ENCODE peak calls at places on chromosome 1, in four cellular contexts. G, E, T and V are unnamed samples.

GRCh38 chr1:50251592-50252165 is 143.0 kb downstream of the ELAVL4 start:
- DNase-seq in E (no peak), T (no peak), G (no peak), V (no peak)

GRCh38 chr1:21907079-21907418 is 30.1 kb downstream of the HSPG2 start:
- DNase-seq in T (no peak), G (no peak), E (no peak), V (no peak)

GRCh38 chr1:184163674-184164470 is 112.3 kb downstream of the TSEN15 start:
- DNase-seq in T (no peak), G (no peak), E (no peak), V (peak)

GRCh38 chr1:212860713-212861581 is 2.9 kb downstream of the FLVCR1 start:
- DNase-seq in G (peak), E (no peak), T (no peak), V (peak)

GRCh38 chr1:206890690-206891089 is 6.6 kb upstream of the IL24 start:
- DNase-seq in T (no peak), G (no peak), E (no peak), V (peak)

GRCh38 chr1:215321802-215322201 is 239.3 kb downstream of the KCNK2 start:
- DNase-seq in G (no peak), E (no peak), T (no peak), V (no peak)

GRCh38 chr1:60510162-60510561 is 436.6 kb upstream of the C1orf87 start:
- DNase-seq in T (no peak), G (no peak), E (no peak), V (no peak)

GRCh38 chr1:160169553-160170399 is 18.4 kb downstream of the ATP1A4 start:
- DNase-seq in G (no peak), E (peak), T (no peak), V (no peak)

GRCh38 chr1:246591504-246591903 is 25.2 kb downstream of the CNST start:
- DNase-seq in T (no peak), E (no peak), G (no peak), V (no peak)

GRCh38 chr1:37477946-37478345 is 3.6 kb downstream of the ZC3H12A start:
- DNase-seq in G (peak), E (no peak), T (no peak), V (no peak)

GRCh38 chr1:59574085-59574484 is 240.7 kb upstream of the HOOK1 start:
- DNase-seq in T (no peak), G (no peak), E (no peak), V (peak)

GRCh38 chr1:245641384-245641783 is 486.6 kb downstream of the KIF26B start:
- DNase-seq in T (no peak), E (no peak), G (no peak), V (no peak)

GRCh38 chr1:1157914-1158710 is 15.6 kb upstream of the TTLL10 start:
- DNase-seq in G (peak), T (peak), E (peak), V (no peak)

GRCh38 chr1:22712502-22713271 is 2.0 kb downstream of the EPHB2 start:
- DNase-seq in T (no peak), E (no peak), G (peak), V (no peak)

GRCh38 chr1:44660176-44660575 is 14.1 kb downstream of the TMEM53 start:
- DNase-seq in G (no peak), E (peak), T (peak), V (no peak)

GRCh38 chr1:2247760-2248126 is 19.6 kb downstream of the SKI start:
- DNase-seq in T (no peak), G (no peak), E (peak), V (no peak)

GRCh38 chr1:104780470-104781078 is 1030.9 kb downstream of the AMY1C start:
- DNase-seq in T (no peak), E (no peak), G (peak), V (peak)

GRCh38 chr1:72283204-72284083 is 1.1 kb upstream of the NEGR1 start:
- DNase-seq in E (peak), G (peak), T (peak), V (peak)

GRCh38 chr1:34866762-34867109 is 7.2 kb upstream of the SMIM12 start:
- DNase-seq in T (no peak), G (no peak), E (no peak), V (no peak)

GRCh38 chr1:205977348-205978014 is 25.7 kb downstream of the RAB7B start:
- DNase-seq in G (peak), T (peak), E (peak), V (peak)

GRCh38 chr1:55239548-55239947 is 24.4 kb upstream of the USP24 start:
- DNase-seq in E (no peak), G (no peak), T (no peak), V (no peak)

GRCh38 chr1:115301438-115302020 is 36.5 kb downstream of the NGF start:
- DNase-seq in T (no peak), G (no peak), E (no peak), V (no peak)

GRCh38 chr1:232944342-232944741 is 6.1 kb upstream of the NTPCR start:
- DNase-seq in T (no peak), E (no peak), G (no peak), V (no peak)

GRCh38 chr1:24964811-24965570 is 34.9 kb upstream of the RUNX3 start:
- DNase-seq in G (no peak), T (no peak), E (peak), V (peak)

GRCh38 chr1:244599937-244600350 is 53.0 kb upstream of the DESI2 start:
- DNase-seq in T (peak), E (no peak), G (peak), V (peak)

GRCh38 chr1:211756471-211757020 is 74.0 kb downstream of the LPGAT1 start:
- DNase-seq in G (no peak), E (peak), T (no peak), V (no peak)

GRCh38 chr1:231026576-231026975 is 13.5 kb downstream of the FAM89A start:
- DNase-seq in T (no peak), G (no peak), E (no peak), V (no peak)

GRCh38 chr1:206708058-206708457 is 23.4 kb downstream of the MAPKAPK2 start:
- DNase-seq in E (no peak), T (peak), G (no peak), V (no peak)

GRCh38 chr1:92989253-92989652 is 28.0 kb upstream of the DIPK1A start:
- DNase-seq in T (no peak), G (no peak), E (no peak), V (no peak)

GRCh38 chr1:2347409-2347785 is 44.0 kb downstream of the MORN1 start:
- DNase-seq in G (no peak), E (no peak), T (no peak), V (no peak)

GRCh38 chr1:54365020-54365797 is 41.0 kb downstream of the SSBP3 start:
- DNase-seq in T (no peak), G (no peak), E (peak), V (no peak)

GRCh38 chr1:206912445-206913095 is 9.2 kb downstream of the FCMR start:
- DNase-seq in G (peak), E (peak), T (peak), V (peak)

GRCh38 chr1:246039585-246039984 is 467.5 kb downstream of the SMYD3 start:
- DNase-seq in G (no peak), T (no peak), E (no peak), V (no peak)

GRCh38 chr1:16143566-16144324 is 12.1 kb downstream of the EPHA2 start:
- DNase-seq in G (peak), T (peak), E (peak), V (no peak)

GRCh38 chr1:98099501-98099900 is 178.7 kb upstream of the DPYD start:
- DNase-seq in T (no peak), E (no peak), G (no peak), V (no peak)

GRCh38 chr1:84271452-84272273 is 29.8 kb upstream of the SAMD13 start:
- DNase-seq in T (peak), G (peak), E (peak), V (no peak)

GRCh38 chr1:179770887-179771502 is 27.9 kb downstream of the FAM163A start:
- DNase-seq in E (no peak), G (no peak), T (no peak), V (peak)

GRCh38 chr1:158794247-158794646 is 13.2 kb upstream of the OR6N2 start:
- DNase-seq in G (no peak), E (no peak), T (no peak), V (no peak)

GRCh38 chr1:156691665-156692408 is 13.5 kb downstream of the CRABP2 start:
- DNase-seq in E (peak), T (peak), G (peak), V (no peak)

GRCh38 chr1:156689035-156689959 is 12.1 kb upstream of the NES start:
- DNase-seq in E (peak), T (peak), G (peak), V (peak)

GRCh38 chr1:156691216-156691615 is 14.0 kb upstream of the NES start:
- DNase-seq in T (no peak), G (no peak), E (no peak), V (no peak)

GRCh38 chr1:156690673-156691032 is 13.4 kb upstream of the NES start:
- DNase-seq in E (no peak), T (no peak), G (no peak), V (no peak)

GRCh38 chr1:156689960-156690672 is 12.9 kb upstream of the NES start:
- DNase-seq in T (no peak), E (peak), G (peak), V (no peak)
- H3K27ac ChIP-seq in T (peak), E (peak), G (peak), V (no peak)

GRCh38 chr1:198773030-198773429 is 134.2 kb downstream of the PTPRC start:
- DNase-seq in T (no peak), G (no peak), E (no peak), V (no peak)
- H3K27ac ChIP-seq in T (no peak), G (no peak), E (no peak), V (peak)

GRCh38 chr1:204080163-204080903 is 7.4 kb downstream of the SOX13 start:
- DNase-seq in E (peak), G (peak), T (peak), V (peak)
- H3K27ac ChIP-seq in E (peak), G (peak), T (peak), V (peak)

DNA sequence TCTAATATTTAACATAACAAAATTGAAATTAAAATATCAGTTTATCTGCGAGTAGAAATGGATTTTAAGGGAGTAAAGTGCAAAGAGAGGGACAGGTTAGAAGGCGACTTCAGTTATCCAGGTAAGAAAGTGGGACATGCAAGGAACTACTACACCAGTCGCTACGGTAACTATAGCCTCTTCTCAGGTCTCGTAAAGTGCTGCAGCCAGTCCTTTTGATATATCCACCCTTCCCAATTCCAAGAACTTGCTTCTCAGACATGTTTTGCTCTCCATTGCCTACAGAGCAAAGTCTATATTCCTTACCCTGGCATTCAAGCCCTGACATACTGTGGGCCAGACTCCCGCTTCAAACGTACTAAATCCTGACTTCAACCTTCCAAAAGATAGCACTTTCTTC is 2.5 kb downstream of the COA7 start:
- DNase-seq in T (no peak), E (no peak), G (no peak), V (no peak)
- H3K27ac ChIP-seq in T (no peak), E (no peak), G (no peak), V (no peak)

GRCh38 chr1:67834246-67834877 is 1.1 kb upstream of the GNG12 start:
- DNase-seq in E (peak), T (peak), G (no peak), V (no peak)
- H3K27ac ChIP-seq in E (peak), T (no peak), G (no peak), V (no peak)

DNA sequence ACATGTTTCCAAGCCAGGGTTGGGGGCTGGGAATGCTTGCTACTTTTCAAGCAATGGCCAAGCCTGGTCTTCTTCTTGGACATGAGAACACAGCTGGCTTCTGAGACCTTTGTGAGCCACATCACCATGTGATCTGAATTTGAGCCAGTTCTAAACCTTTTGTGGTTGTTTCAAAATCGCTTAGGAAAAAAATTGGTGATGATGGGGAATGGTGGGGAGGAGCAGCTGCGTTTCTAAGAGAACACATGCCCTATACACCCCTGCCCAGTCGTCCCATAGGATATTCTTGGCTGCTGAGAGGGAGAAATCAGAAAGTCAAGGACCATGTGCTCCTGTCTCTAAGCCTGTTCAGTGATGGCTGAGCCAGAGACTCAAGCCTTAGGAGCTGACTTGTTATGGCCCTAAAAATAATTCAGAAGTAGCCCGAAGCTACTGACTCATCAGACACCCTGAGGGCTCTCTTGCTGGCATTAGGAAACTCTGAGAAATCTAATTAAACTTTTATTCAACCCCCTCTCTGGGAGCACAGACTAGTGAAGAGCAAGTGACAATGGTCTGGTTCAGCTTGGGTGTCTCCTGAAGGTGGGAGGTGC is 30.5 kb downstream of the CCDC185 start:
- DNase-seq in G (no peak), E (no peak), T (no peak), V (no peak)
- H3K27ac ChIP-seq in G (no peak), E (no peak), T (no peak), V (no peak)